ENCODE peak calls at places on chromosome 2, in four cellular contexts. W, V, A and N are unnamed samples.

GRCh38 chr2:179751184-179751809 is 110.1 kb downstream of the ZNF385B start:
- DNase-seq in A (peak; percentile 14), V (no peak), W (peak; percentile 47), N (no peak)

GRCh38 chr2:37472959-37473358 is 128.5 kb downstream of the QPCT start:
- DNase-seq in W (peak; percentile 81), V (no peak), A (peak; percentile 49), N (no peak)

GRCh38 chr2:233395687-233396086 is 41.4 kb downstream of the DGKD start:
- DNase-seq in A (no peak), W (no peak), V (no peak), N (no peak)

GRCh38 chr2:58186501-58186900 is 54.6 kb downstream of the FANCL start:
- DNase-seq in W (no peak), V (no peak), A (peak; percentile 29), N (no peak)

GRCh38 chr2:100606740-100607343 is 44.0 kb downstream of the PDCL3 start:
- DNase-seq in A (peak; percentile 67), W (peak; percentile 46), V (peak; percentile 3), N (peak; percentile 69)

GRCh38 chr2:24015562-24016375 is 5.9 kb downstream of the MFSD2B start:
- DNase-seq in V (no peak), A (no peak), W (peak; percentile 83), N (no peak)

GRCh38 chr2:226434702-226435101 is 364.9 kb downstream of the IRS1 start:
- DNase-seq in V (no peak), A (no peak), W (no peak), N (no peak)

GRCh38 chr2:235961711-235962110 is 206.5 kb downstream of the GBX2 start:
- DNase-seq in W (no peak), V (no peak), A (no peak), N (no peak)

GRCh38 chr2:24206714-24207113 is 31.9 kb downstream of the FAM228A start:
- DNase-seq in A (no peak), V (no peak), W (no peak), N (no peak)

GRCh38 chr2:15365411-15365810 is 195.7 kb downstream of the NBAS start:
- DNase-seq in W (no peak), A (no peak), V (no peak), N (no peak)

GRCh38 chr2:241550616-241551580 is 7.6 kb upstream of the BOK start:
- DNase-seq in V (no peak), A (no peak), W (no peak), N (no peak)

GRCh38 chr2:26469092-26469710 is 8.7 kb downstream of the OTOF start:
- DNase-seq in A (peak; percentile 88), V (peak; percentile 75), W (peak; percentile 59), N (peak; percentile 80)

GRCh38 chr2:240435457-240435954 is at the start of gene GPC1:
- DNase-seq in W (peak; percentile 76), A (peak; percentile 78), V (no peak), N (peak; percentile 70)

GRCh38 chr2:217270801-217271121 is 410.9 kb upstream of the TNP1 start:
- DNase-seq in W (peak; percentile 62), A (no peak), V (no peak), N (no peak)

GRCh38 chr2:74708296-74708695 is 54.2 kb downstream of the SEMA4F start:
- DNase-seq in V (no peak), W (no peak), A (no peak), N (no peak)
- H3K56ac ChIP-seq in V (no peak overlapping the region), W (no peak overlapping the region), A (no peak overlapping the region), N (no peak overlapping the region)

DNA sequence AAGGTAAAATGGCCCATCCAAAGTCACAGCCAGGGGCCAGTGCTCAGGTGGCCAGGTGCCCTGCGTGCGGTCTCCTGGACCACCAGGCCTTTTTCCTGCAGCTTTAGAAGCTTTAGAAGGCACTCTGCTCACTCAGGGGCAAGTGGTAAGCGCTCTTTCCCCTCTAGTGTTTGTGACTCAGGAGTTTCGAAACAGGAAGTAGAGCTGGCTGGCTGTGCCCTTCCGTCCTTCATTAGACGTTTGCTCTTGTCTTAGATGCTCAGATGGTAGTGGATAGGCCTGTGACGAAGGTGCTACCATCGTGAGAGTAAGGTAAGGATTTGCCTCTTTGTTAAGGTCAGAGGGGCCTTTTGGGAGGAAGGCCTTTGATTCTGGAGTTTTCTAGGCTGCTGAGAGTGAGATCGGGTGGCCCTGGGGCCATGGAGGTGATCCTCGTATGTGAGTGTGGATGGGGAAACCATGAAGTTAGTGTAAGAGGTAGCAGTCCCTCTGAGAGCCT is at the start of gene CASP8:
- DNase-seq in A (peak; percentile 23), V (no peak), W (peak; percentile 53), N (no peak)
- H2BK120ac ChIP-seq in A (no peak within 1 kb of the TSS), V (no peak within 1 kb of the TSS), W (peak within 1 kb of the TSS; percentile 56), N (no peak within 1 kb of the TSS)

GRCh38 chr2:70852824-70853223 is 17.2 kb upstream of the CD207 start:
- DNase-seq in W (no peak), V (no peak), A (no peak), N (no peak)
- H3K56ac ChIP-seq in W (no peak overlapping the region), V (no peak overlapping the region), A (no peak overlapping the region), N (no peak overlapping the region)

DNA sequence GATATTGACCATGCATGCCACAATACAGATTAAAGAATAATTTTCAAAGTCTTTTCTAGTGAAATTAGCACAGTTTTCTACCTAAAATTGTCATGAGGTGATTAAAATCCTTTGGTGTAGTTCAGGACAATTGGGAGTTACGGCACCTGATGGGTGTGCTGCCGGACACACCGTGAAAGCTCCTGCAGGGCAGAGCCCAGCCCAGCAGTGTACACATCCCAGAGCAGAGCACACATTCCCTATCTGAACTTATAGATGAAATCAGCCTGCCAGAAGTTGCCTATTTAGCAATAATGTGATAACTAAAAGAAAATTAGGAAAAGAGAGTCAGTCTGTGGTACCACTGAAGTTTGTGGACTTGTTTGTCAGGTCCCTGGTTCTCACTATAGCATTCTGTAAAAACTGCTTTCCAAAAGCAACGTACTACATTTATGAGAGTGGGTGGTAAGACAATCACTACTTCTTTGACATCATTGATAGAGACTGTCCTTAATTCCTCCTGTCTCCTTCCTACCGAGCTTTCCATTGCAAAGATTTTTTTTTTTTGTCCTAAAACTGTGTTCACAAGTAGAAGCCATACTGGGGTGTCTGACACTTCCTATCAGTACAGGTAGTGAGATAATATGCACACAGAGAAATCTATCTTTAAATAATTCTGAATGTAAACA is 3.4 kb downstream of the CYTIP start:
- DNase-seq in A (no peak), W (no peak), V (no peak), N (no peak)
- H2BK120ac ChIP-seq in A (no peak overlapping the region), W (no peak overlapping the region), V (no peak overlapping the region), N (no peak overlapping the region)

GRCh38 chr2:82314836-82315472 is 2010.4 kb upstream of the LRRTM1 start:
- DNase-seq in A (no peak), W (no peak), V (no peak), N (no peak)

GRCh38 chr2:82316573-82317371 is 2012.2 kb upstream of the LRRTM1 start:
- DNase-seq in V (no peak), A (no peak), W (no peak), N (no peak)

GRCh38 chr2:82320296-82320695 is 2015.7 kb upstream of the LRRTM1 start:
- DNase-seq in W (no peak), A (no peak), V (no peak), N (no peak)
- H3K56ac ChIP-seq in W (no peak overlapping the region), A (no peak overlapping the region), V (no peak overlapping the region), N (no peak overlapping the region)

GRCh38 chr2:96103906-96104861 is 12.2 kb downstream of the ADRA2B start:
- DNase-seq in W (no peak), V (no peak), A (no peak), N (peak; percentile 22)
- H2BK120ac ChIP-seq in W (no peak overlapping the region), V (no peak overlapping the region), A (no peak overlapping the region), N (no peak overlapping the region)